ENCODE peak calls at places on chromosomes 16 and 17, in four cellular contexts. B is HFFc6, H is tibial nerve, L is breast epithelium. D is an unnamed sample.
A peak's percentile ranks its signal among the peaks of the same experiment; 100 is the strongest.

GRCh38 chr17:76956846-76957540 is 88.8 kb downstream of the MGAT5B start:
- DNase-seq in B (no peak), H (no peak), L (no peak), D (no peak)

GRCh38 chr17:64653325-64653984 is 8.7 kb downstream of the SMURF2 start:
- DNase-seq in B (peak; percentile 59), H (no peak), L (no peak), D (no peak)

GRCh38 chr16:28524544-28525179 is 14.1 kb downstream of the NUPR1 start:
- DNase-seq in B (no peak), H (no peak), L (no peak), D (no peak)

GRCh38 chr17:42120161-42121065 is 754 bp downstream of the KAT2A start:
- DNase-seq in B (no peak), H (no peak), L (no peak), D (no peak)

GRCh38 chr16:29806641-29807425 is 504 bp downstream of the MAZ start:
- DNase-seq in B (no peak), H (no peak), L (no peak), D (no peak)

GRCh38 chr17:352421-353212 is at the start of gene RPH3AL:
- DNase-seq in B (no peak), H (no peak), L (peak; percentile 77), D (peak; percentile 52)

GRCh38 chr16:89343501-89344291 is 126.2 kb downstream of the ZNF778 start:
- DNase-seq in B (peak; percentile 53), H (no peak), L (no peak), D (no peak)

GRCh38 chr16:57838161-57838560 is 35.9 kb upstream of the KIFC3 start:
- DNase-seq in B (peak; percentile 4), H (no peak), L (no peak), D (no peak)

GRCh38 chr16:21990381-21990944 is 10.5 kb downstream of the PDZD9 start:
- DNase-seq in B (no peak), H (no peak), L (no peak), D (no peak)

GRCh38 chr17:6159541-6160187 is 89.5 kb downstream of the WSCD1 start:
- DNase-seq in B (no peak), H (no peak), L (no peak), D (no peak)

GRCh38 chr17:44214896-44215295 is 4.6 kb downstream of the UBTF start:
- DNase-seq in B (no peak), H (no peak), L (no peak), D (no peak)

DNA sequence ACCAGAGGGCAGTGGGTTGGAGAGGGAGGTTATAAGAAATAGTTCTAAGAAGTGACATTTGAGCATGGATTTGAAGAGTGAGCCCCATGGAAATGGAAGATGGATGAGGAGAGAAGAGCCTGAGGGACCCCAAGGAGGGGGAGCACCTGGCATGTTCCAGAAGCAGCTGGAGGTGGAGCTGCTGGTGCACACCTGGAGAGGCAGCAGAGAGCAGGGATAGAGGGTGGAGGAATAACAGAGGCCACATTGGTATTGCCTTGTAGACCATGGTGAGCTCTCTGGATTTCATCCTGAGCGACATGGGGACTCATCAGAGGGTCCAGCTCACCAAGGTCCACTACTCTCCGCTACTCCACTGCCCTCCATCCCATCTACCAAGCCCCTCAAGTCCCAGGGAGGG is 22.3 kb upstream of the KDM8 start:
- DNase-seq in B (no peak), H (no peak), L (no peak), D (no peak)
- TF ChIP-seq CTCF in B (peak; percentile 19), H (no peak), L (no peak), D (no peak)

DNA sequence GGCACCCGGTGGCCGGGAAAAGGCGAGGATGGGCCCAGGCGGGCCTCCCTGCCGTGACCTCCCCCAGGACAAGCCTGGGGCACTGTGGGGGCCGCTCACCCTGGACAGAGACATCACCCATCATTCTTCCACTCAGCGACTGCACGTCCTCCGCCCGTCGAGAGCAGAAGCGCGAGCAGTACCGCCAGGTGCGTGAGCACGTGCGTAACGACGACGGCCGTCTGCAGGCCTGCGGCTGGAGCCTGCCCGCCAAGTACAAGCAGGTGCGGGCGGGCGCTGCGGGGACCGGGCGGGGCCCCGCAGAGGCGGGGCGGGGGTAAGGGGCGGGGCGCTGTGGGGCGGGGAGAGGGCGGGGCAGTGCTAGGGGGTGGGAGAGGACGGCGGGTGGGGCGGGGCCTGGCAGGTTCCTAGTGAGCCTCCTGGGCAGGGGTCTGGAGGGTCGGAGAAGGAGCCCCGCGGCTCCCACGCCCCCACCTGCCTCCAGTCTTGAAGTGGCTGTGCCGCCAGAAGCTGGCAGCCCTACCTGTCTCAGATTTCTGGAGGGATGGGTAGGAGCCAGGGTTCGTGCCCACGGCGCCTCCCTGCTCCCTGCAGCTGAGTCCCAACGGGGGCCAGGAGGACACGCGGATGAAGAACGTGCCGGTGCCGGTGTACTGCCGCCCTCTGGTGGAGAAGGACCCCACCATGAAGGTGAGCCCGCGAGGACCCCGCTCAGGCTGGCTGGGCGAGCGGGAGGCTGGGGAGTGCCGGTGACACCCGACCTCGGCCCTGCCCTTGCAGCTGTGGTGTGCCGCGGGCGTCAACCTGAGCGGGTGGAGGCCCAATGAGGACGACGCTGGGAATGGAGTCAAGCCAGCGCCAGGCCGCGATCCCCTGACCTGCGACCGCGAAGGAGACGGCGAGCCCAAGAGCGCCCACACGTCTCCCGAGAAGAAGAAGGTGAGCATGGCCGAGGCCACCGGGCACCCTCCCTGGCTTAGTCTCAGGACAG is 7.5 kb downstream of the NME3 start:
- DNase-seq in B (no peak), H (no peak), L (no peak), D (no peak)
- TF ChIP-seq CTCF in B (peak; percentile 71), H (peak; percentile 38), L (no peak), D (no peak)

GRCh38 chr16:10579575-10579964 is 828 bp downstream of the EMP2 start:
- DNase-seq in B (no peak), H (no peak), L (no peak), D (no peak)

GRCh38 chr16:10581507-10581906 is 1.1 kb upstream of the EMP2 start:
- DNase-seq in B (no peak), H (no peak), L (no peak), D (no peak)

GRCh38 chr16:10579965-10580918 is at the start of gene EMP2:
- DNase-seq in B (peak; percentile 50), H (peak; percentile 69), L (peak; percentile 72), D (no peak)

GRCh38 chr16:10584956-10585561 is 4.7 kb upstream of the EMP2 start:
- DNase-seq in B (peak; percentile 44), H (no peak), L (no peak), D (no peak)

GRCh38 chr16:10583269-10583668 is 2.9 kb upstream of the EMP2 start:
- DNase-seq in B (no peak), H (no peak), L (no peak), D (no peak)
- TF ChIP-seq CTCF in B (no peak), H (no peak), L (no peak), D (no peak)

DNA sequence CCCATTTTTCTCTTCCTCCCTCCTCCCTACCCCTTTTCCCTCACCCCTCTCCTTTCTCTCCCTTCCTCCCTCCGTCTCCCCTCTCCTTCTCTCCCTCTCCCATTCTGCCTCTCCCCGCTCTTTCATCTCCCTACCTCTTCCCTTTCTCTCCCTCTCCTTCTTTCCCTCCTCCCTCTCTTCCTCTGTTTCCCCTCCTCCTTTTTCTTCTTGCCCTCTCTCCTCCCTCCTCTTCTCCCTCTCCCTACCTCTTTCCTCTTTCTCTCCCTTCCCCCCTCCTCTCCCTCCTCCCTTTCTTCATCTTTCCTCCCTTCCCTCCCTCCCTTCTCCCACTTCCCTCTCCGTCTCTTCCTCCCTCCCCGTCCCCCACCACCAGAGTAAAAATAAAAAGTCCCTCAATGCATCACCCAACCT is 10.5 kb downstream of the CHD9NB start:
- DNase-seq in B (no peak), H (no peak), L (no peak), D (no peak)
- TF ChIP-seq CTCF in B (no peak), H (no peak), L (no peak), D (no peak)